ENCODE peak calls at places on chromosome 12, in eight cellular contexts. One of them, this sample, is unnamed.

GRCh38 chr12:12616512-12617275 is 5.0 kb downstream of the CREBL2 start:
- ATAC-seq in activated T-helper 17 cell treated with anti-CD3 and anti-CD28 coated beads, Interleukin-2, amount 50 U/mL, for 72 hours: peak
- ATAC-seq in left cardiac atrium: no peak
- ATAC-seq in Right ventricle myocardium superior: no peak
- ATAC-seq in psoas muscle: no peak
- ATAC-seq in natural killer cell: no peak
- ATAC-seq in left ventricle myocardium superior: no peak
- ATAC-seq in T-helper 17 cell: peak
- ATAC-seq in this sample: no peak

GRCh38 chr12:111761099-111761498 is 5.6 kb upstream of the ALDH2 start:
- ATAC-seq in left cardiac atrium: no peak
- ATAC-seq in psoas muscle: no peak
- ATAC-seq in natural killer cell: no peak
- ATAC-seq in left ventricle myocardium superior: no peak
- ATAC-seq in Right ventricle myocardium superior: no peak
- ATAC-seq in T-helper 17 cell: no peak
- ATAC-seq in activated T-helper 17 cell treated with anti-CD3 and anti-CD28 coated beads, Interleukin-2, amount 50 U/mL, for 72 hours: no peak
- ATAC-seq in this sample: peak

GRCh38 chr12:132571051-132571450 is 39.3 kb downstream of the LRCOL1 start:
- ATAC-seq in left cardiac atrium: no peak
- ATAC-seq in psoas muscle: no peak
- ATAC-seq in Right ventricle myocardium superior: no peak
- ATAC-seq in activated T-helper 17 cell treated with anti-CD3 and anti-CD28 coated beads, Interleukin-2, amount 50 U/mL, for 72 hours: no peak
- ATAC-seq in natural killer cell: no peak
- ATAC-seq in left ventricle myocardium superior: no peak
- ATAC-seq in T-helper 17 cell: no peak
- ATAC-seq in this sample: no peak

GRCh38 chr12:131775904-131776889 is 52.0 kb upstream of the MMP17 start:
- ATAC-seq in Right ventricle myocardium superior: no peak
- ATAC-seq in left ventricle myocardium superior: no peak
- ATAC-seq in psoas muscle: no peak
- ATAC-seq in left cardiac atrium: no peak
- ATAC-seq in T-helper 17 cell: peak
- ATAC-seq in natural killer cell: no peak
- ATAC-seq in activated T-helper 17 cell treated with anti-CD3 and anti-CD28 coated beads, Interleukin-2, amount 50 U/mL, for 72 hours: peak
- ATAC-seq in this sample: peak

GRCh38 chr12:96249196-96250118 is 55.3 kb downstream of the ELK3 start:
- ATAC-seq in T-helper 17 cell: peak
- ATAC-seq in left cardiac atrium: peak
- ATAC-seq in natural killer cell: peak
- ATAC-seq in psoas muscle: peak
- ATAC-seq in Right ventricle myocardium superior: peak
- ATAC-seq in left ventricle myocardium superior: peak
- ATAC-seq in activated T-helper 17 cell treated with anti-CD3 and anti-CD28 coated beads, Interleukin-2, amount 50 U/mL, for 72 hours: peak
- ATAC-seq in this sample: no peak

GRCh38 chr12:55250944-55251343 is 6.5 kb downstream of the OR6C74 start:
- ATAC-seq in left ventricle myocardium superior: no peak
- ATAC-seq in natural killer cell: no peak
- ATAC-seq in left cardiac atrium: no peak
- ATAC-seq in psoas muscle: no peak
- ATAC-seq in Right ventricle myocardium superior: no peak
- ATAC-seq in activated T-helper 17 cell treated with anti-CD3 and anti-CD28 coated beads, Interleukin-2, amount 50 U/mL, for 72 hours: no peak
- ATAC-seq in T-helper 17 cell: no peak
- ATAC-seq in this sample: no peak

GRCh38 chr12:101732318-101732717 is 6.9 kb downstream of the SYCP3 start:
- ATAC-seq in T-helper 17 cell: no peak
- ATAC-seq in left ventricle myocardium superior: no peak
- ATAC-seq in Right ventricle myocardium superior: no peak
- ATAC-seq in natural killer cell: no peak
- ATAC-seq in left cardiac atrium: no peak
- ATAC-seq in activated T-helper 17 cell treated with anti-CD3 and anti-CD28 coated beads, Interleukin-2, amount 50 U/mL, for 72 hours: no peak
- ATAC-seq in psoas muscle: no peak
- ATAC-seq in this sample: no peak

GRCh38 chr12:47067176-47067575 is 12.2 kb upstream of the PCED1B start:
- ATAC-seq in psoas muscle: no peak
- ATAC-seq in natural killer cell: no peak
- ATAC-seq in activated T-helper 17 cell treated with anti-CD3 and anti-CD28 coated beads, Interleukin-2, amount 50 U/mL, for 72 hours: peak
- ATAC-seq in left ventricle myocardium superior: no peak
- ATAC-seq in Right ventricle myocardium superior: no peak
- ATAC-seq in T-helper 17 cell: no peak
- ATAC-seq in left cardiac atrium: no peak
- ATAC-seq in this sample: peak

GRCh38 chr12:118032188-118032587 is 15.7 kb downstream of the RFC5 start:
- ATAC-seq in natural killer cell: no peak
- ATAC-seq in psoas muscle: no peak
- ATAC-seq in left cardiac atrium: no peak
- ATAC-seq in left ventricle myocardium superior: no peak
- ATAC-seq in T-helper 17 cell: no peak
- ATAC-seq in Right ventricle myocardium superior: no peak
- ATAC-seq in activated T-helper 17 cell treated with anti-CD3 and anti-CD28 coated beads, Interleukin-2, amount 50 U/mL, for 72 hours: no peak
- ATAC-seq in this sample: no peak

GRCh38 chr12:12094481-12094880 is 23.7 kb downstream of the BCL2L14 start:
- ATAC-seq in Right ventricle myocardium superior: no peak
- ATAC-seq in left cardiac atrium: no peak
- ATAC-seq in T-helper 17 cell: no peak
- ATAC-seq in activated T-helper 17 cell treated with anti-CD3 and anti-CD28 coated beads, Interleukin-2, amount 50 U/mL, for 72 hours: no peak
- ATAC-seq in left ventricle myocardium superior: no peak
- ATAC-seq in natural killer cell: no peak
- ATAC-seq in psoas muscle: no peak
- ATAC-seq in this sample: no peak

GRCh38 chr12:27619308-27619707 is 76.9 kb upstream of the REP15 start:
- ATAC-seq in activated T-helper 17 cell treated with anti-CD3 and anti-CD28 coated beads, Interleukin-2, amount 50 U/mL, for 72 hours: peak
- ATAC-seq in T-helper 17 cell: no peak
- ATAC-seq in left ventricle myocardium superior: peak
- ATAC-seq in natural killer cell: peak
- ATAC-seq in left cardiac atrium: no peak
- ATAC-seq in psoas muscle: peak
- ATAC-seq in Right ventricle myocardium superior: peak
- ATAC-seq in this sample: no peak

GRCh38 chr12:20395791-20396550 is 27.6 kb downstream of the PDE3A start:
- ATAC-seq in left ventricle myocardium superior: peak
- ATAC-seq in psoas muscle: no peak
- ATAC-seq in T-helper 17 cell: no peak
- ATAC-seq in natural killer cell: no peak
- ATAC-seq in activated T-helper 17 cell treated with anti-CD3 and anti-CD28 coated beads, Interleukin-2, amount 50 U/mL, for 72 hours: no peak
- ATAC-seq in left cardiac atrium: peak
- ATAC-seq in Right ventricle myocardium superior: peak
- ATAC-seq in this sample: no peak

GRCh38 chr12:111269688-111270087 is 99.2 kb downstream of the PHETA1 start:
- ATAC-seq in natural killer cell: no peak
- ATAC-seq in activated T-helper 17 cell treated with anti-CD3 and anti-CD28 coated beads, Interleukin-2, amount 50 U/mL, for 72 hours: no peak
- ATAC-seq in left cardiac atrium: no peak
- ATAC-seq in Right ventricle myocardium superior: peak
- ATAC-seq in left ventricle myocardium superior: peak
- ATAC-seq in psoas muscle: no peak
- ATAC-seq in T-helper 17 cell: no peak
- ATAC-seq in this sample: no peak

GRCh38 chr12:118446247-118446646 is 69.9 kb downstream of the SUDS3 start:
- ATAC-seq in psoas muscle: no peak
- ATAC-seq in Right ventricle myocardium superior: no peak
- ATAC-seq in activated T-helper 17 cell treated with anti-CD3 and anti-CD28 coated beads, Interleukin-2, amount 50 U/mL, for 72 hours: no peak
- ATAC-seq in T-helper 17 cell: no peak
- ATAC-seq in left ventricle myocardium superior: no peak
- ATAC-seq in natural killer cell: no peak
- ATAC-seq in left cardiac atrium: no peak
- ATAC-seq in this sample: no peak

GRCh38 chr12:116735951-116736599 is 1.8 kb downstream of the SPRING1 start:
- ATAC-seq in psoas muscle: no peak
- ATAC-seq in activated T-helper 17 cell treated with anti-CD3 and anti-CD28 coated beads, Interleukin-2, amount 50 U/mL, for 72 hours: no peak
- ATAC-seq in Right ventricle myocardium superior: no peak
- ATAC-seq in T-helper 17 cell: no peak
- ATAC-seq in left cardiac atrium: no peak
- ATAC-seq in natural killer cell: no peak
- ATAC-seq in left ventricle myocardium superior: no peak
- ATAC-seq in this sample: no peak

GRCh38 chr12:89707992-89708792 is 446 bp downstream of the ATP2B1 start:
- ATAC-seq in Right ventricle myocardium superior: no peak
- ATAC-seq in left cardiac atrium: no peak
- ATAC-seq in left ventricle myocardium superior: no peak
- ATAC-seq in natural killer cell: no peak
- ATAC-seq in psoas muscle: peak
- ATAC-seq in activated T-helper 17 cell treated with anti-CD3 and anti-CD28 coated beads, Interleukin-2, amount 50 U/mL, for 72 hours: no peak
- ATAC-seq in T-helper 17 cell: no peak
- ATAC-seq in this sample: no peak

GRCh38 chr12:1912580-1913376 is 5.7 kb downstream of the CACNA2D4 start:
- ATAC-seq in T-helper 17 cell: no peak
- ATAC-seq in Right ventricle myocardium superior: no peak
- ATAC-seq in psoas muscle: no peak
- ATAC-seq in natural killer cell: no peak
- ATAC-seq in left cardiac atrium: no peak
- ATAC-seq in left ventricle myocardium superior: no peak
- ATAC-seq in activated T-helper 17 cell treated with anti-CD3 and anti-CD28 coated beads, Interleukin-2, amount 50 U/mL, for 72 hours: no peak
- ATAC-seq in this sample: no peak

GRCh38 chr12:104632724-104633181 is 176.0 kb downstream of the CHST11 start:
- ATAC-seq in activated T-helper 17 cell treated with anti-CD3 and anti-CD28 coated beads, Interleukin-2, amount 50 U/mL, for 72 hours: peak
- ATAC-seq in natural killer cell: no peak
- ATAC-seq in left ventricle myocardium superior: peak
- ATAC-seq in psoas muscle: no peak
- ATAC-seq in left cardiac atrium: peak
- ATAC-seq in T-helper 17 cell: no peak
- ATAC-seq in Right ventricle myocardium superior: no peak
- ATAC-seq in this sample: no peak

GRCh38 chr12:27233814-27234213 is 10.3 kb upstream of the STK38L start:
- ATAC-seq in left ventricle myocardium superior: no peak
- ATAC-seq in left cardiac atrium: no peak
- ATAC-seq in activated T-helper 17 cell treated with anti-CD3 and anti-CD28 coated beads, Interleukin-2, amount 50 U/mL, for 72 hours: no peak
- ATAC-seq in Right ventricle myocardium superior: no peak
- ATAC-seq in natural killer cell: no peak
- ATAC-seq in T-helper 17 cell: no peak
- ATAC-seq in psoas muscle: no peak
- ATAC-seq in this sample: no peak

GRCh38 chr12:131606218-131606899 is 104.5 kb upstream of the SFSWAP start:
- ATAC-seq in Right ventricle myocardium superior: no peak
- ATAC-seq in psoas muscle: no peak
- ATAC-seq in natural killer cell: no peak
- ATAC-seq in T-helper 17 cell: no peak
- ATAC-seq in left ventricle myocardium superior: no peak
- ATAC-seq in activated T-helper 17 cell treated with anti-CD3 and anti-CD28 coated beads, Interleukin-2, amount 50 U/mL, for 72 hours: peak
- ATAC-seq in left cardiac atrium: no peak
- ATAC-seq in this sample: no peak

GRCh38 chr12:113742801-113743200 is 223.3 kb downstream of the RBM19 start:
- ATAC-seq in left ventricle myocardium superior: no peak
- ATAC-seq in Right ventricle myocardium superior: no peak
- ATAC-seq in T-helper 17 cell: no peak
- ATAC-seq in left cardiac atrium: no peak
- ATAC-seq in psoas muscle: no peak
- ATAC-seq in natural killer cell: no peak
- ATAC-seq in activated T-helper 17 cell treated with anti-CD3 and anti-CD28 coated beads, Interleukin-2, amount 50 U/mL, for 72 hours: no peak
- ATAC-seq in this sample: no peak

GRCh38 chr12:38269897-38270296 is 46.7 kb upstream of the ALG10B start:
- ATAC-seq in T-helper 17 cell: no peak
- ATAC-seq in psoas muscle: no peak
- ATAC-seq in left ventricle myocardium superior: no peak
- ATAC-seq in natural killer cell: no peak
- ATAC-seq in left cardiac atrium: no peak
- ATAC-seq in activated T-helper 17 cell treated with anti-CD3 and anti-CD28 coated beads, Interleukin-2, amount 50 U/mL, for 72 hours: no peak
- ATAC-seq in Right ventricle myocardium superior: no peak
- ATAC-seq in this sample: no peak

GRCh38 chr12:119229837-119230236 is 51.1 kb downstream of the HSPB8 start:
- ATAC-seq in Right ventricle myocardium superior: peak
- ATAC-seq in psoas muscle: peak
- ATAC-seq in activated T-helper 17 cell treated with anti-CD3 and anti-CD28 coated beads, Interleukin-2, amount 50 U/mL, for 72 hours: no peak
- ATAC-seq in left cardiac atrium: peak
- ATAC-seq in left ventricle myocardium superior: peak
- ATAC-seq in T-helper 17 cell: no peak
- ATAC-seq in natural killer cell: no peak
- ATAC-seq in this sample: no peak

GRCh38 chr12:109811624-109811995 is 21.6 kb downstream of the TRPV4 start:
- ATAC-seq in left ventricle myocardium superior: no peak
- ATAC-seq in Right ventricle myocardium superior: no peak
- ATAC-seq in natural killer cell: no peak
- ATAC-seq in psoas muscle: no peak
- ATAC-seq in T-helper 17 cell: no peak
- ATAC-seq in left cardiac atrium: no peak
- ATAC-seq in activated T-helper 17 cell treated with anti-CD3 and anti-CD28 coated beads, Interleukin-2, amount 50 U/mL, for 72 hours: no peak
- ATAC-seq in this sample: no peak

GRCh38 chr12:123479442-123480180 is 21.7 kb downstream of the SNRNP35 start:
- ATAC-seq in psoas muscle: peak
- ATAC-seq in left ventricle myocardium superior: peak
- ATAC-seq in activated T-helper 17 cell treated with anti-CD3 and anti-CD28 coated beads, Interleukin-2, amount 50 U/mL, for 72 hours: no peak
- ATAC-seq in Right ventricle myocardium superior: peak
- ATAC-seq in natural killer cell: no peak
- ATAC-seq in T-helper 17 cell: no peak
- ATAC-seq in left cardiac atrium: peak
- ATAC-seq in this sample: no peak

GRCh38 chr12:26091837-26092236 is 33.0 kb downstream of the BHLHE41 start:
- ATAC-seq in T-helper 17 cell: no peak
- ATAC-seq in left cardiac atrium: peak
- ATAC-seq in activated T-helper 17 cell treated with anti-CD3 and anti-CD28 coated beads, Interleukin-2, amount 50 U/mL, for 72 hours: no peak
- ATAC-seq in Right ventricle myocardium superior: no peak
- ATAC-seq in psoas muscle: no peak
- ATAC-seq in left ventricle myocardium superior: peak
- ATAC-seq in natural killer cell: no peak
- ATAC-seq in this sample: no peak

GRCh38 chr12:118073768-118074167 is 12.8 kb upstream of the WSB2 start:
- ATAC-seq in natural killer cell: no peak
- ATAC-seq in psoas muscle: no peak
- ATAC-seq in T-helper 17 cell: no peak
- ATAC-seq in left ventricle myocardium superior: no peak
- ATAC-seq in activated T-helper 17 cell treated with anti-CD3 and anti-CD28 coated beads, Interleukin-2, amount 50 U/mL, for 72 hours: no peak
- ATAC-seq in left cardiac atrium: no peak
- ATAC-seq in Right ventricle myocardium superior: no peak
- ATAC-seq in this sample: no peak

GRCh38 chr12:62214847-62215246 is 45.4 kb upstream of the USP15 start:
- ATAC-seq in psoas muscle: no peak
- ATAC-seq in left ventricle myocardium superior: no peak
- ATAC-seq in Right ventricle myocardium superior: no peak
- ATAC-seq in activated T-helper 17 cell treated with anti-CD3 and anti-CD28 coated beads, Interleukin-2, amount 50 U/mL, for 72 hours: no peak
- ATAC-seq in natural killer cell: peak
- ATAC-seq in left cardiac atrium: no peak
- ATAC-seq in T-helper 17 cell: no peak
- ATAC-seq in this sample: no peak

GRCh38 chr12:212383-212798 is 1.6 kb downstream of the SLC6A12 start:
- ATAC-seq in left cardiac atrium: peak
- ATAC-seq in Right ventricle myocardium superior: peak
- ATAC-seq in left ventricle myocardium superior: no peak
- ATAC-seq in natural killer cell: no peak
- ATAC-seq in psoas muscle: no peak
- ATAC-seq in T-helper 17 cell: no peak
- ATAC-seq in activated T-helper 17 cell treated with anti-CD3 and anti-CD28 coated beads, Interleukin-2, amount 50 U/mL, for 72 hours: no peak
- ATAC-seq in this sample: no peak

GRCh38 chr12:54331461-54331860 is 6.5 kb downstream of the COPZ1 start:
- ATAC-seq in psoas muscle: no peak
- ATAC-seq in Right ventricle myocardium superior: no peak
- ATAC-seq in left ventricle myocardium superior: no peak
- ATAC-seq in activated T-helper 17 cell treated with anti-CD3 and anti-CD28 coated beads, Interleukin-2, amount 50 U/mL, for 72 hours: no peak
- ATAC-seq in left cardiac atrium: no peak
- ATAC-seq in natural killer cell: no peak
- ATAC-seq in T-helper 17 cell: no peak
- ATAC-seq in this sample: no peak